ENCODE peak calls at places on chromosome 11, in nine cellular contexts. X is left ventricle myocardium inferior; T is non-pigmented ciliary epithelial cell; W is HEK293T; A is activated T-cell treated with anti-CD3 and anti-CD28 coated beads, Interleukin-2, amount 50 U/mL, for 4 hours; K is dermis blood vessel endothelial cell; N is T-helper 9 cell; U is EL; M is anterior cingulate cortex. J is an unnamed sample.

GRCh38 chr11:18383388-18384156 is 10.8 kb upstream of the LDHA start:
- DNase-seq in X (peak; percentile 66), M (no peak), N (peak; percentile 66), K (peak; percentile 79), T (peak; percentile 76), U (peak; percentile 99), W (peak; percentile 16), A (peak; percentile 57), J (peak; percentile 97)

GRCh38 chr11:118988280-118988679 is 9.7 kb upstream of the CENATAC start:
- DNase-seq in T (no peak), K (no peak), M (no peak), X (no peak), A (no peak), W (no peak), U (no peak), N (no peak), J (no peak)

GRCh38 chr11:78715639-78716311 is 141.1 kb upstream of the NARS2 start:
- DNase-seq in K (peak; percentile 54), M (no peak), U (peak; percentile 81), X (no peak), T (peak; percentile 63), A (no peak), W (peak; percentile 72), N (no peak), J (no peak)

GRCh38 chr11:95231881-95232605 is 1.0 kb upstream of the SESN3 start:
- DNase-seq in N (peak; percentile 54), U (no peak), A (peak; percentile 48), X (peak; percentile 66), K (peak; percentile 20), T (no peak), W (peak; percentile 62), M (peak; percentile 31), J (no peak)

GRCh38 chr11:72798361-72798760 is 4.5 kb upstream of the STARD10 start:
- DNase-seq in X (no peak), A (no peak), N (no peak), T (no peak), U (no peak), M (no peak), W (no peak), K (no peak), J (no peak)

GRCh38 chr11:134349109-134349801 is 17.5 kb downstream of the GLB1L2 start:
- DNase-seq in T (no peak), X (no peak), U (no peak), K (no peak), M (no peak), A (no peak), N (no peak), W (no peak), J (no peak)

GRCh38 chr11:118274184-118274583 is 10.1 kb upstream of the MPZL2 start:
- DNase-seq in T (no peak), N (no peak), W (no peak), U (no peak), X (no peak), K (peak; percentile 44), A (no peak), M (no peak), J (no peak)

GRCh38 chr11:6405039-6405667 is 13.7 kb downstream of the APBB1 start:
- DNase-seq in K (no peak), M (no peak), W (no peak), X (no peak), U (no peak), T (no peak), N (no peak), A (no peak), J (no peak)

GRCh38 chr11:62925745-62926668 is 4.8 kb upstream of the CHRM1 start:
- DNase-seq in K (no peak), A (no peak), W (no peak), M (no peak), U (no peak), X (no peak), N (no peak), T (no peak), J (no peak)

J was measured in AG09309.